ENCODE peak calls at places on chromosome 11, in seven cellular contexts. C is activated T-cell treated with anti-CD3 and anti-CD28 coated beads for 24 hours; A is GM19239; H is RCC 7860; R is gastrocnemius medialis; V is CD4-positive, alpha-beta T cell; Z is A673. I is an unnamed sample.
A peak's percentile ranks its signal among the peaks of the same experiment; 100 is the strongest.

GRCh38 chr11:64834723-64835615 is 9.5 kb downstream of the CDC42BPG start:
- DNase-seq in C (no peak), A (no peak), H (peak; percentile 60), R (no peak), V (no peak), Z (no peak), I (peak; percentile 88)

GRCh38 chr11:27700351-27701261 is at the start of gene BDNF:
- DNase-seq in C (no peak), A (no peak), H (peak; percentile 29), R (no peak), V (no peak), Z (peak; percentile 57), I (peak; percentile 58)

GRCh38 chr11:62242021-62242420 is at the start of gene SCGB1D2:
- DNase-seq in C (no peak), A (no peak), H (no peak), R (peak; percentile 79), V (no peak), Z (no peak), I (peak; percentile 46)

GRCh38 chr11:11786771-11787170 is 55.0 kb upstream of the USP47 start:
- DNase-seq in C (no peak), A (no peak), H (peak; percentile 14), R (no peak), V (no peak), Z (peak; percentile 22), I (peak; percentile 58)

GRCh38 chr11:32779131-32779530 is 15.3 kb downstream of the CCDC73 start:
- DNase-seq in C (no peak), A (no peak), H (no peak), R (no peak), V (no peak), Z (no peak), I (no peak)

GRCh38 chr11:2122222-2122906 is 16.8 kb downstream of the IGF2 start:
- DNase-seq in C (no peak), A (no peak), H (no peak), R (no peak), V (no peak), Z (no peak), I (no peak)

GRCh38 chr11:61609970-61610347 is 29.1 kb upstream of the SYT7 start:
- DNase-seq in C (no peak), A (no peak), H (no peak), R (no peak), V (no peak), Z (peak; percentile 85), I (peak; percentile 92)

GRCh38 chr11:120043323-120043945 is 94.5 kb downstream of the TRIM29 start:
- DNase-seq in C (no peak), A (no peak), H (no peak), R (no peak), V (no peak), Z (no peak), I (no peak)

GRCh38 chr11:6297831-6298230 is 22.5 kb downstream of the CAVIN3 start:
- DNase-seq in C (no peak), A (no peak), H (no peak), R (no peak), V (no peak), Z (peak; percentile 21), I (peak; percentile 51)

GRCh38 chr11:50278756-50279155 is 246.1 kb downstream of the OR4C45 start:
- DNase-seq in C (no peak), A (no peak), H (no peak), R (no peak), V (no peak), Z (no peak), I (no peak)

GRCh38 chr11:14645247-14645912 is 1.8 kb downstream of the PDE3B start:
- DNase-seq in C (no peak), A (no peak), H (no peak), R (no peak), V (no peak), Z (peak; percentile 18), I (peak; percentile 66)

GRCh38 chr11:75639752-75640151 is 29.1 kb downstream of the MAP6 start:
- DNase-seq in C (no peak), A (no peak), H (peak; percentile 20), R (peak; percentile 18), V (no peak), Z (peak; percentile 78), I (peak; percentile 100)

GRCh38 chr11:64762916-64763803 is 3.4 kb upstream of the PYGM start:
- DNase-seq in C (no peak), A (no peak), H (peak; percentile 71), R (no peak), V (no peak), Z (peak; percentile 84), I (peak; percentile 62)

GRCh38 chr11:100774859-100775258 is 87.8 kb downstream of the ARHGAP42 start:
- DNase-seq in C (no peak), A (no peak), H (peak; percentile 30), R (no peak), V (no peak), Z (no peak), I (no peak)

GRCh38 chr11:128516467-128516778 is 70.9 kb downstream of the ETS1 start:
- DNase-seq in C (no peak), A (no peak), H (no peak), R (no peak), V (no peak), Z (no peak), I (no peak)

GRCh38 chr11:72782081-72782920 is 11.5 kb downstream of the STARD10 start:
- DNase-seq in C (no peak), A (no peak), H (no peak), R (no peak), V (no peak), Z (no peak), I (peak; percentile 95)

GRCh38 chr11:83410605-83411565 is 124.7 kb upstream of the CCDC90B start:
- DNase-seq in C (no peak), A (no peak), H (no peak), R (peak; percentile 65), V (no peak), Z (no peak), I (peak; percentile 26)